ENCODE peak calls at places on chromosomes 3 and 15, in ten cellular contexts. One of them, this sample, is unnamed.

GRCh38 chr3:140545197-140545596 is 132.7 kb upstream of the TRIM42 start:
- DNase-seq in stimulated activated CD4-positive, alpha-beta T cell treated with anti-CD3 and anti-CD28 coated beads, Interleukin-4, amount 100 ng/mL, for 24 hours: no peak
- DNase-seq in H4: no peak
- DNase-seq in mucosa of gallbladder: no peak
- DNase-seq in activated CD4-positive, alpha-beta T cell treated with anti-CD3 and anti-CD28 coated beads for 48 hours: no peak
- DNase-seq in H54: no peak
- DNase-seq in fibroblast of lung: no peak
- DNase-seq in endothelial cell of umbilical vein: no peak
- DNase-seq in pons: no peak
- DNase-seq in caudate nucleus: no peak
- DNase-seq in this sample: no peak

GRCh38 chr15:100112636-100113305 is 229.0 kb downstream of the ADAMTS17 start:
- DNase-seq in pons: no peak
- DNase-seq in H4: no peak
- DNase-seq in mucosa of gallbladder: no peak
- DNase-seq in H54: no peak
- DNase-seq in fibroblast of lung: no peak
- DNase-seq in stimulated activated CD4-positive, alpha-beta T cell treated with anti-CD3 and anti-CD28 coated beads, Interleukin-4, amount 100 ng/mL, for 24 hours: no peak
- DNase-seq in endothelial cell of umbilical vein: no peak
- DNase-seq in caudate nucleus: no peak
- DNase-seq in activated CD4-positive, alpha-beta T cell treated with anti-CD3 and anti-CD28 coated beads for 48 hours: no peak
- DNase-seq in this sample: no peak

GRCh38 chr15:82045179-82045891 is 483 bp downstream of the MEX3B start:
- DNase-seq in H54: peak
- DNase-seq in pons: peak
- DNase-seq in activated CD4-positive, alpha-beta T cell treated with anti-CD3 and anti-CD28 coated beads for 48 hours: peak
- DNase-seq in fibroblast of lung: peak
- DNase-seq in mucosa of gallbladder: peak
- DNase-seq in endothelial cell of umbilical vein: peak
- DNase-seq in caudate nucleus: peak
- DNase-seq in H4: no peak
- DNase-seq in stimulated activated CD4-positive, alpha-beta T cell treated with anti-CD3 and anti-CD28 coated beads, Interleukin-4, amount 100 ng/mL, for 24 hours: peak
- DNase-seq in this sample: peak

GRCh38 chr15:95131071-95131683 is 899.8 kb downstream of the MCTP2 start:
- DNase-seq in fibroblast of lung: no peak
- DNase-seq in caudate nucleus: no peak
- DNase-seq in activated CD4-positive, alpha-beta T cell treated with anti-CD3 and anti-CD28 coated beads for 48 hours: no peak
- DNase-seq in stimulated activated CD4-positive, alpha-beta T cell treated with anti-CD3 and anti-CD28 coated beads, Interleukin-4, amount 100 ng/mL, for 24 hours: no peak
- DNase-seq in pons: no peak
- DNase-seq in endothelial cell of umbilical vein: peak
- DNase-seq in H54: no peak
- DNase-seq in mucosa of gallbladder: no peak
- DNase-seq in H4: no peak
- DNase-seq in this sample: no peak

GRCh38 chr3:117674321-117674720 is 964.7 kb downstream of the TUSC7 start:
- DNase-seq in fibroblast of lung: peak
- DNase-seq in activated CD4-positive, alpha-beta T cell treated with anti-CD3 and anti-CD28 coated beads for 48 hours: no peak
- DNase-seq in endothelial cell of umbilical vein: no peak
- DNase-seq in H54: no peak
- DNase-seq in caudate nucleus: no peak
- DNase-seq in pons: no peak
- DNase-seq in mucosa of gallbladder: no peak
- DNase-seq in H4: no peak
- DNase-seq in stimulated activated CD4-positive, alpha-beta T cell treated with anti-CD3 and anti-CD28 coated beads, Interleukin-4, amount 100 ng/mL, for 24 hours: no peak
- DNase-seq in this sample: no peak

GRCh38 chr15:74632601-74633000 is 17.0 kb downstream of the CLK3 start:
- DNase-seq in H4: no peak
- DNase-seq in stimulated activated CD4-positive, alpha-beta T cell treated with anti-CD3 and anti-CD28 coated beads, Interleukin-4, amount 100 ng/mL, for 24 hours: no peak
- DNase-seq in activated CD4-positive, alpha-beta T cell treated with anti-CD3 and anti-CD28 coated beads for 48 hours: no peak
- DNase-seq in endothelial cell of umbilical vein: no peak
- DNase-seq in pons: no peak
- DNase-seq in caudate nucleus: no peak
- DNase-seq in H54: no peak
- DNase-seq in mucosa of gallbladder: no peak
- DNase-seq in fibroblast of lung: no peak
- DNase-seq in this sample: no peak

GRCh38 chr15:82709081-82709420 is 624 bp downstream of the AP3B2 start:
- DNase-seq in pons: no peak
- DNase-seq in fibroblast of lung: peak
- DNase-seq in stimulated activated CD4-positive, alpha-beta T cell treated with anti-CD3 and anti-CD28 coated beads, Interleukin-4, amount 100 ng/mL, for 24 hours: no peak
- DNase-seq in H54: no peak
- DNase-seq in H4: no peak
- DNase-seq in endothelial cell of umbilical vein: no peak
- DNase-seq in caudate nucleus: no peak
- DNase-seq in mucosa of gallbladder: no peak
- DNase-seq in activated CD4-positive, alpha-beta T cell treated with anti-CD3 and anti-CD28 coated beads for 48 hours: peak
- DNase-seq in this sample: no peak

GRCh38 chr3:181823716-181824115 is 112.0 kb downstream of the SOX2 start:
- DNase-seq in H54: no peak
- DNase-seq in caudate nucleus: no peak
- DNase-seq in activated CD4-positive, alpha-beta T cell treated with anti-CD3 and anti-CD28 coated beads for 48 hours: no peak
- DNase-seq in endothelial cell of umbilical vein: no peak
- DNase-seq in fibroblast of lung: no peak
- DNase-seq in H4: no peak
- DNase-seq in mucosa of gallbladder: no peak
- DNase-seq in stimulated activated CD4-positive, alpha-beta T cell treated with anti-CD3 and anti-CD28 coated beads, Interleukin-4, amount 100 ng/mL, for 24 hours: no peak
- DNase-seq in pons: no peak
- DNase-seq in this sample: no peak

This sample was measured in A549.